ENCODE peak calls at places on chromosomes 5 and 9, in six cellular contexts. Y is activated CD8-positive, alpha-beta T cell treated with anti-CD3 and anti-CD28 coated beads for 36 hours; B is Peyer's patch; V is GM12878; J is neural progenitor cell; N is MM.1S. M is an unnamed sample.

GRCh38 chr5:100827481-100827889 is 75.6 kb downstream of the ST8SIA4 start:
- DNase-seq in B (no peak), V (no peak), N (no peak), J (no peak), Y (no peak), M (no peak)

GRCh38 chr5:133564921-133565565 is 47.3 kb downstream of the FSTL4 start:
- DNase-seq in Y (no peak), B (no peak), J (no peak), V (no peak), N (peak), M (no peak)

GRCh38 chr5:171579162-171579561 is 159.7 kb downstream of the FGF18 start:
- DNase-seq in B (no peak), Y (no peak), N (no peak), J (no peak), V (no peak), M (no peak)

GRCh38 chr9:23741304-23741800 is 84.7 kb downstream of the ELAVL2 start:
- DNase-seq in J (peak), V (no peak), B (no peak), Y (no peak), N (no peak), M (no peak)

GRCh38 chr9:119795395-119795794 is 426.2 kb upstream of the BRINP1 start:
- DNase-seq in V (no peak), N (no peak), B (no peak), J (no peak), Y (no peak), M (no peak)

GRCh38 chr5:78886650-78887230 is 98.4 kb downstream of the ARSB start:
- DNase-seq in V (no peak), N (peak), B (no peak), Y (no peak), J (no peak), M (no peak)

GRCh38 chr9:133155156-133155555 is 8.6 kb downstream of the GBGT1 start:
- DNase-seq in J (no peak), N (no peak), V (no peak), Y (no peak), B (no peak), M (no peak)

GRCh38 chr9:113963914-113964739 is 88.0 kb downstream of the ZNF618 start:
- DNase-seq in V (no peak), N (no peak), B (no peak), Y (no peak), J (no peak), M (no peak)

GRCh38 chr5:36396640-36397039 is 94.9 kb upstream of the RANBP3L start:
- DNase-seq in J (no peak), B (no peak), V (no peak), Y (no peak), N (no peak), M (no peak)

GRCh38 chr5:67900515-67900914 is 315.0 kb upstream of the PIK3R1 start:
- DNase-seq in B (no peak), Y (no peak), V (no peak), N (no peak), J (no peak), M (no peak)

GRCh38 chr9:121331992-121332685 is 37.9 kb downstream of the STOM start:
- DNase-seq in B (no peak), J (no peak), Y (no peak), N (no peak), V (no peak), M (no peak)

GRCh38 chr9:119487118-119487827 is 118.0 kb upstream of the BRINP1 start:
- DNase-seq in V (no peak), B (no peak), J (no peak), N (no peak), Y (no peak), M (no peak)

GRCh38 chr5:148733601-148734438 is 79.5 kb upstream of the HTR4 start:
- DNase-seq in J (peak), N (peak), V (no peak), B (peak), Y (peak), M (peak)

GRCh38 chr5:168987540-168988300 is 313.2 kb downstream of the SLIT3 start:
- DNase-seq in B (peak), Y (peak), V (no peak), N (peak), J (peak), M (peak)

GRCh38 chr5:139962445-139962844 is 80.7 kb downstream of the NRG2 start:
- DNase-seq in Y (no peak), B (no peak), J (no peak), V (no peak), N (no peak), M (no peak)

GRCh38 chr5:6302684-6303083 is 75.7 kb downstream of the MED10 start:
- DNase-seq in B (no peak), J (peak), V (no peak), N (peak), Y (peak), M (no peak)

GRCh38 chr9:131530546-131530929 is 525 bp downstream of the UCK1 start:
- DNase-seq in V (no peak), Y (peak), B (peak), J (peak), N (peak), M (peak)

GRCh38 chr9:128899566-128900322 is 17.8 kb downstream of the LRRC8A start:
- DNase-seq in Y (peak), V (no peak), J (no peak), N (no peak), B (no peak), M (no peak)

GRCh38 chr9:38294561-38294960 is 97.9 kb upstream of the ALDH1B1 start:
- DNase-seq in J (no peak), N (no peak), Y (no peak), B (no peak), V (no peak), M (no peak)

GRCh38 chr9:136142416-136142800 is 23.7 kb upstream of the TMEM250 start:
- DNase-seq in B (no peak), J (no peak), Y (no peak), N (no peak), V (no peak), M (no peak)

GRCh38 chr9:89052470-89053097 is 61.3 kb downstream of the S1PR3 start:
- DNase-seq in Y (no peak), V (no peak), N (no peak), B (no peak), J (no peak), M (no peak)

GRCh38 chr9:37621299-37621934 is 29.0 kb upstream of the TOMM5 start:
- DNase-seq in B (no peak), Y (no peak), V (no peak), J (no peak), N (no peak), M (no peak)

GRCh38 chr5:1876708-1877433 is 5.9 kb downstream of the IRX4 start:
- DNase-seq in N (no peak), J (peak), B (no peak), Y (peak), V (no peak), M (no peak)

GRCh38 chr5:148033138-148033537 is 30.6 kb upstream of the SPINK5 start:
- DNase-seq in B (no peak), N (no peak), J (no peak), V (no peak), Y (no peak), M (no peak)

GRCh38 chr5:143680672-143681259 is 131.2 kb upstream of the HMHB1 start:
- DNase-seq in J (no peak), B (no peak), N (no peak), Y (no peak), V (no peak), M (no peak)

DNA sequence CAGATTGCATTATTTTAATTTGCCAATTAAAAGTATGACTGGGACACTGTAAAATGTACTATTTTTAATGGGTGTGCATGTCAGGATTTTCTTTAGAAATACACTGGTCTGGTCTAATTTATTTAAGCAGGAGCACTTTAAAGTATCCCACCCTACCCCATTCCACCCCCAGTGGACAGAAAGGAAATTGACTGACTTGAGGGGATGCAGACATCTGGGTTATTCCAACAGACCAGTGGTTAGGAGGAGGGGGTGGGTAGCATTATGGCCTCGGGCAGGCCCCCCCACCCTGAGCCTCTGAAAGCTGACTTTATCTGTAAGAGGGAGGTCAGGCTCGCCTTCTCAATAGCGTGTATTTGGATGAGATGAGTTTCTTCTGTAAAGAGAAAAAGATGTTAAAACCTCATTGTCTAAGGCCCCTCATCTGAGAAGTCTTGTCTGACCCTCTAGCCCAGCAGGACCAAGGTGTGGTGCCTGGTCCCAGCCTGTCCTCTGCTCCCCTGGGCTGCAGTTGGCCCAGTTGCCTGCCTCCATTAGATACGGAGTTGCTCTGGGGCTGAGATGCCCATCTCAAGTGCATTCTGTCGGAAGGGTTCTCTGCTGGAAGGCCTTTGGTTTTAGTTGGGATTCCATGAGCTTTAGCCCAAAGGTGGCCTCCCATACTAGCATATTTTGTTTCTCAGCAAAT is 4.4 kb downstream of the HNRNPAB start:
- DNase-seq in N (no peak), V (no peak), J (no peak), Y (no peak), B (no peak), M (no peak)
- TF ChIP-seq CTCF in N (peak), V (peak), J (peak), Y (peak), B (peak), M (no peak)

DNA sequence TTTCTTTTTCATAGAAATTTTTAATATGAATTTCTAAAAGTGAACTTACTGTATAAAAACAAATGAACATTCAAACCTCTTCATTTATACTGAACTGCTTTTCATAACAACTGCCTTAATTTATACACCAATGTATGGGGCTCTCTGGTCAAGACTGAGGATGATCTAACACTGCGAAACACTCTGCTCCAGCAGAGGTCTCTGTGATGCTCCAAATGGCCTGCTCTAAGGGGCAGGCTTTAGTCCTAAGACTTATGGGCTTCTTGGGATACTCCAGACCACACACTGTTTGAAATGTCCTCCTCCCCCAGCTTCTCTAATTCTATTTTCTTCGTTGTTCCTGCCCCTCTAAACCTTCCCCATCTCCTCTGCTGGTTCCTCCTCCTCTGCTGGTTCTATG is 58.5 kb downstream of the LIFR start:
- DNase-seq in Y (no peak), V (no peak), J (no peak), B (no peak), N (no peak), M (no peak)
- TF ChIP-seq CTCF in Y (no peak), V (no peak), J (peak), B (no peak), N (peak), M (no peak)

DNA sequence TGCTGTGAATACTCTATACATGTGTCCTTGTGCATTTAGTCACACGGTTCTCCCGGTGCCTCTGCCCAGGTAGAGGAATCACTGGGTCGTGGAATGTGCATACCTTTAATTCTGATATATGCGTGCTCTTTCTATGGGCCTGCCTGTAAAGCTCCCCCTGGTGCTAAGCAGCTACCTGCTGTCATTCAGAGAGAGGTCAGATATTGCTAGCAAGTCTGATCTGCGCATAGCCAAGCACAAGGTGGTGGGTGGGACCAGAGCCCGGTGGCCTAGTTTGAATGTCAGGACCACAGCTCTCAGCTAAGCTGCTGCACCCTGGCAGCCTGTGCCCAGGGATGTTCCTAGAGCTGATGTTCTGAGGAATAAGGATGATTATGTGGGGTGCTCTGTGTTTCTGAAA is 33.4 kb downstream of the TJP2 start:
- DNase-seq in J (no peak), V (no peak), N (no peak), B (no peak), Y (no peak), M (no peak)
- TF ChIP-seq CTCF in J (no peak), V (no peak), N (no peak), B (no peak), Y (no peak), M (no peak)

DNA sequence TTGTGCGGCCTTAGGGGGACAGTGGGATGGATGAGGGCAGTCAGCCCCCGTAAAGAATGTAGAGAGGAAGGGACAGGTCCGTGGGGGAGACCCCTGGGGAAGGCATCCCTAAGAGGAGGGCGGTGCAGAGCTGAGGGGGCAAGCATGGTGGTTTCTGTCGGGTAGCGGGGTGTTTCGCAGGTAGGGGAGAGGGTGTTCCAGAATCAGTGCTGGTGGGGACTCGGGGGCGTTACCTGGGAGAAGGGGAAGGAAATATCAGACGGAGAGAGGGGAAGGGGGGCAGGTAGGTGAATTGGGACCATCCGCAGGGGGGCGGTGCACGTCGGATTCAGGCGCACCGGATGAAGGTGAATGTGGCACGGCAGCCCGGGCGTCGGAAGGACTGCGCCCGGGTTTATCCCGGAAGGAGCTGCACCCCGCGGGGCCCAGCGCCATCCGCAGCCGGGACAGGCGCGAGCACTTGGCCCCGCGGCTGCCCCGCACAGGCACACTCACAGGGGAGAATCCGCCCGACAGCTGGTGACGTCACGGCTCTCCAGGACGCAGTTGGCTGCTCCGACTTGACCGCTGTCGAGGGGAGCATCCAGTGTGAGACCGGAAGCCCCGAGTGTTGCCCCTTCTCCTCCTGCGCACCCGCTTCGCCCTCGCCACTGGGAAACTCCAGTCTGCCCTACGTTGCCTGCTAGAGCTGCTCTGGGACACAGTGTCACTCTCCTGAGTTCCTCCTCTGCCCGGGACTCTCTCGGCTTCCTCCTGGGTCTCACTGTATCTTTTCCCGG is 1.3 kb downstream of the CD72 start:
- DNase-seq in Y (peak), V (no peak), N (peak), J (peak), B (peak), M (peak)
- TF ChIP-seq CTCF in Y (peak), V (peak), N (peak), J (peak), B (no peak), M (no peak)

M was measured in GM20000.